ENCODE peak calls at places on chromosomes 12 and 14, in six cellular contexts. One of them, this sample, is unnamed.

GRCh38 chr14:103519837-103520212 is 2.8 kb downstream of the CKB start:
- DNase-seq in CD8-positive, alpha-beta T cell: no peak
- DNase-seq in NT2/D1: no peak
- DNase-seq in endothelial cell: no peak
- DNase-seq in effector memory CD8-positive, alpha-beta T cell: no peak
- DNase-seq in fibroblast of lung: no peak
- DNase-seq in this sample: no peak

GRCh38 chr12:6605425-6606330 is 1.5 kb downstream of the CHD4 start:
- DNase-seq in endothelial cell: peak; percentile 16
- DNase-seq in effector memory CD8-positive, alpha-beta T cell: peak; percentile 51
- DNase-seq in CD8-positive, alpha-beta T cell: no peak
- DNase-seq in NT2/D1: no peak
- DNase-seq in fibroblast of lung: peak; percentile 51
- DNase-seq in this sample: peak; percentile 25

GRCh38 chr12:125161712-125162023 is 96.4 kb downstream of the AACS start:
- DNase-seq in fibroblast of lung: no peak
- DNase-seq in endothelial cell: no peak
- DNase-seq in CD8-positive, alpha-beta T cell: no peak
- DNase-seq in effector memory CD8-positive, alpha-beta T cell: no peak
- DNase-seq in NT2/D1: no peak
- DNase-seq in this sample: no peak

GRCh38 chr12:55068416-55069010 is 48.7 kb downstream of the NEUROD4 start:
- DNase-seq in fibroblast of lung: peak; percentile 33
- DNase-seq in effector memory CD8-positive, alpha-beta T cell: peak; percentile 24
- DNase-seq in NT2/D1: peak; percentile 84
- DNase-seq in endothelial cell: peak; percentile 44
- DNase-seq in CD8-positive, alpha-beta T cell: peak; percentile 51
- DNase-seq in this sample: peak; percentile 75

GRCh38 chr14:75123991-75124390 is 2.9 kb downstream of the NEK9 start:
- DNase-seq in NT2/D1: no peak
- DNase-seq in fibroblast of lung: peak; percentile 92
- DNase-seq in endothelial cell: peak; percentile 22
- DNase-seq in CD8-positive, alpha-beta T cell: no peak
- DNase-seq in effector memory CD8-positive, alpha-beta T cell: no peak
- DNase-seq in this sample: peak; percentile 81

GRCh38 chr14:92121207-92121669 is 268 bp downstream of the NDUFB1 start:
- DNase-seq in CD8-positive, alpha-beta T cell: no peak
- DNase-seq in endothelial cell: peak; percentile 51
- DNase-seq in effector memory CD8-positive, alpha-beta T cell: no peak
- DNase-seq in fibroblast of lung: peak; percentile 57
- DNase-seq in NT2/D1: no peak
- DNase-seq in this sample: peak; percentile 57

GRCh38 chr12:46005151-46005797 is 14.9 kb upstream of the SCAF11 start:
- DNase-seq in endothelial cell: no peak
- DNase-seq in fibroblast of lung: no peak
- DNase-seq in CD8-positive, alpha-beta T cell: no peak
- DNase-seq in NT2/D1: no peak
- DNase-seq in effector memory CD8-positive, alpha-beta T cell: no peak
- DNase-seq in this sample: peak; percentile 42

GRCh38 chr12:52506858-52507715 is 13.1 kb downstream of the KRT5 start:
- DNase-seq in CD8-positive, alpha-beta T cell: no peak
- DNase-seq in endothelial cell: no peak
- DNase-seq in fibroblast of lung: peak; percentile 89
- DNase-seq in effector memory CD8-positive, alpha-beta T cell: peak; percentile 12
- DNase-seq in NT2/D1: peak; percentile 48
- DNase-seq in this sample: peak; percentile 93

GRCh38 chr12:92721130-92721529 is 18.3 kb downstream of the PLEKHG7 start:
- DNase-seq in fibroblast of lung: peak; percentile 70
- DNase-seq in endothelial cell: no peak
- DNase-seq in effector memory CD8-positive, alpha-beta T cell: no peak
- DNase-seq in NT2/D1: no peak
- DNase-seq in CD8-positive, alpha-beta T cell: no peak
- DNase-seq in this sample: no peak

GRCh38 chr12:53098982-53099651 is 1.6 kb downstream of the IGFBP6 start:
- DNase-seq in NT2/D1: peak; percentile 67
- DNase-seq in fibroblast of lung: peak; percentile 96
- DNase-seq in endothelial cell: peak; percentile 85
- DNase-seq in CD8-positive, alpha-beta T cell: peak; percentile 94
- DNase-seq in effector memory CD8-positive, alpha-beta T cell: peak; percentile 90
- DNase-seq in this sample: peak; percentile 96

GRCh38 chr14:54577494-54577893 is 10.6 kb downstream of the SAMD4A start:
- DNase-seq in NT2/D1: no peak
- DNase-seq in effector memory CD8-positive, alpha-beta T cell: no peak
- DNase-seq in fibroblast of lung: no peak
- DNase-seq in CD8-positive, alpha-beta T cell: no peak
- DNase-seq in endothelial cell: no peak
- DNase-seq in this sample: no peak

GRCh38 chr14:21307641-21308040 is 27.8 kb downstream of the RPGRIP1 start:
- DNase-seq in effector memory CD8-positive, alpha-beta T cell: no peak
- DNase-seq in CD8-positive, alpha-beta T cell: no peak
- DNase-seq in NT2/D1: no peak
- DNase-seq in fibroblast of lung: no peak
- DNase-seq in endothelial cell: no peak
- DNase-seq in this sample: no peak

GRCh38 chr12:55336002-55336401 is 5.5 kb downstream of the OR6C3 start:
- DNase-seq in endothelial cell: no peak
- DNase-seq in effector memory CD8-positive, alpha-beta T cell: no peak
- DNase-seq in fibroblast of lung: no peak
- DNase-seq in CD8-positive, alpha-beta T cell: no peak
- DNase-seq in NT2/D1: no peak
- DNase-seq in this sample: no peak

GRCh38 chr12:98559666-98560065 is 33.8 kb upstream of the SLC25A3 start:
- DNase-seq in endothelial cell: no peak
- DNase-seq in CD8-positive, alpha-beta T cell: no peak
- DNase-seq in fibroblast of lung: no peak
- DNase-seq in NT2/D1: no peak
- DNase-seq in effector memory CD8-positive, alpha-beta T cell: no peak
- DNase-seq in this sample: no peak

GRCh38 chr12:74535536-74535935 is 2.1 kb upstream of the ATXN7L3B start:
- DNase-seq in endothelial cell: no peak
- DNase-seq in fibroblast of lung: no peak
- DNase-seq in effector memory CD8-positive, alpha-beta T cell: no peak
- DNase-seq in CD8-positive, alpha-beta T cell: no peak
- DNase-seq in NT2/D1: no peak
- DNase-seq in this sample: no peak

GRCh38 chr12:33588082-33588712 is 148.6 kb upstream of the SYT10 start:
- DNase-seq in NT2/D1: peak; percentile 77
- DNase-seq in fibroblast of lung: peak; percentile 81
- DNase-seq in endothelial cell: no peak
- DNase-seq in CD8-positive, alpha-beta T cell: no peak
- DNase-seq in effector memory CD8-positive, alpha-beta T cell: no peak
- DNase-seq in this sample: peak; percentile 87

GRCh38 chr12:122423258-122424165 is 1.0 kb upstream of the CLIP1 start:
- DNase-seq in fibroblast of lung: peak; percentile 67
- DNase-seq in endothelial cell: peak; percentile 49
- DNase-seq in effector memory CD8-positive, alpha-beta T cell: no peak
- DNase-seq in NT2/D1: peak; percentile 52
- DNase-seq in CD8-positive, alpha-beta T cell: no peak
- DNase-seq in this sample: peak; percentile 48

GRCh38 chr14:20624495-20625070 is 16.9 kb downstream of the OR6S1 start:
- DNase-seq in NT2/D1: no peak
- DNase-seq in effector memory CD8-positive, alpha-beta T cell: peak; percentile 41
- DNase-seq in fibroblast of lung: peak; percentile 67
- DNase-seq in CD8-positive, alpha-beta T cell: peak; percentile 63
- DNase-seq in endothelial cell: peak; percentile 22
- DNase-seq in this sample: peak; percentile 82

GRCh38 chr12:106110626-106111300 is 28.0 kb downstream of the NUAK1 start:
- DNase-seq in CD8-positive, alpha-beta T cell: no peak
- DNase-seq in NT2/D1: no peak
- DNase-seq in effector memory CD8-positive, alpha-beta T cell: no peak
- DNase-seq in endothelial cell: no peak
- DNase-seq in fibroblast of lung: no peak
- DNase-seq in this sample: no peak

GRCh38 chr12:121989266-121989950 is 32.3 kb upstream of the BCL7A start:
- DNase-seq in effector memory CD8-positive, alpha-beta T cell: no peak
- DNase-seq in NT2/D1: no peak
- DNase-seq in CD8-positive, alpha-beta T cell: no peak
- DNase-seq in endothelial cell: no peak
- DNase-seq in fibroblast of lung: no peak
- DNase-seq in this sample: no peak

GRCh38 chr12:12819752-12820311 is 6.7 kb downstream of the DDX47 start:
- DNase-seq in CD8-positive, alpha-beta T cell: no peak
- DNase-seq in NT2/D1: no peak
- DNase-seq in endothelial cell: no peak
- DNase-seq in effector memory CD8-positive, alpha-beta T cell: no peak
- DNase-seq in fibroblast of lung: peak; percentile 99
- DNase-seq in this sample: peak; percentile 87

GRCh38 chr14:99708449-99708848 is 24.4 kb downstream of the CYP46A1 start:
- DNase-seq in effector memory CD8-positive, alpha-beta T cell: no peak
- DNase-seq in endothelial cell: no peak
- DNase-seq in fibroblast of lung: no peak
- DNase-seq in CD8-positive, alpha-beta T cell: peak; percentile 19
- DNase-seq in NT2/D1: no peak
- DNase-seq in this sample: no peak

GRCh38 chr12:55997535-55997859 is 421 bp downstream of the SUOX start:
- DNase-seq in effector memory CD8-positive, alpha-beta T cell: no peak
- DNase-seq in CD8-positive, alpha-beta T cell: no peak
- DNase-seq in NT2/D1: no peak
- DNase-seq in fibroblast of lung: no peak
- DNase-seq in endothelial cell: peak; percentile 10
- DNase-seq in this sample: no peak

GRCh38 chr14:59282366-59282765 is 93.9 kb downstream of the DAAM1 start:
- DNase-seq in NT2/D1: no peak
- DNase-seq in CD8-positive, alpha-beta T cell: no peak
- DNase-seq in effector memory CD8-positive, alpha-beta T cell: no peak
- DNase-seq in fibroblast of lung: peak; percentile 59
- DNase-seq in endothelial cell: no peak
- DNase-seq in this sample: peak; percentile 60